ENCODE peak calls at places on chromosomes 3 and 15, in five cellular contexts. L is SJCRH30, Z is left lung, P is right cardiac atrium, J is A549. H is an unnamed sample.

GRCh38 chr3:41026394-41027177 is 172.7 kb upstream of the CTNNB1 start:
- DNase-seq in L (peak; percentile 79), Z (no peak), P (peak; percentile 89), J (peak; percentile 11), H (peak; percentile 82)

GRCh38 chr15:69974321-69974720 is 123.4 kb downstream of the TLE3 start:
- DNase-seq in L (peak; percentile 49), Z (no peak), P (no peak), J (no peak), H (no peak)

GRCh38 chr15:100457201-100457600 is 71.5 kb downstream of the CERS3 start:
- DNase-seq in L (no peak), Z (no peak), P (no peak), J (no peak), H (no peak)

GRCh38 chr3:42025388-42026138 is 63.7 kb upstream of the ULK4 start:
- DNase-seq in L (peak; percentile 87), Z (peak; percentile 83), P (peak; percentile 93), J (peak; percentile 54), H (peak; percentile 94)

GRCh38 chr3:45145681-45146614 is at the start of gene CDCP1:
- DNase-seq in L (no peak), Z (peak; percentile 85), P (no peak), J (peak; percentile 24), H (peak; percentile 85)

GRCh38 chr3:124625084-124625483 is 105.2 kb upstream of the UMPS start:
- DNase-seq in L (no peak), Z (no peak), P (no peak), J (no peak), H (no peak)

GRCh38 chr3:171393032-171393744 is 67.0 kb downstream of the TNIK start:
- DNase-seq in L (peak; percentile 94), Z (no peak), P (no peak), J (no peak), H (no peak)

GRCh38 chr3:134874737-134875413 is 79.8 kb downstream of the EPHB1 start:
- DNase-seq in L (peak; percentile 41), Z (no peak), P (no peak), J (no peak), H (no peak)

GRCh38 chr3:194296448-194296831 is 54.7 kb downstream of the CPN2 start:
- DNase-seq in L (no peak), Z (no peak), P (peak; percentile 65), J (peak; percentile 50), H (peak; percentile 90)

GRCh38 chr3:161295325-161295724 is 74.2 kb downstream of the NMD3 start:
- DNase-seq in L (peak; percentile 23), Z (no peak), P (no peak), J (no peak), H (no peak)

GRCh38 chr15:76310470-76311070 is 699 bp downstream of the ETFA start:
- DNase-seq in L (no peak), Z (no peak), P (no peak), J (peak; percentile 46), H (no peak)

GRCh38 chr3:8307545-8308110 is 194.0 kb upstream of the LMCD1 start:
- DNase-seq in L (no peak), Z (no peak), P (no peak), J (no peak), H (no peak)

GRCh38 chr15:25450163-25450562 is 11.3 kb upstream of the UBE3A start:
- DNase-seq in L (no peak), Z (no peak), P (no peak), J (no peak), H (no peak)
- H3K9me3 ChIP-seq in L (peaks cover 13% of the 10 kb centered on the region), Z (no peaks in the 10 kb centered on the region), P (no peaks in the 10 kb centered on the region), J (peaks cover 6% of the 10 kb centered on the region), H (no peaks in the 10 kb centered on the region)

GRCh38 chr15:23532019-23532418 is 33.5 kb upstream of the MKRN3 start:
- DNase-seq in L (no peak), Z (no peak), P (no peak), J (no peak), H (no peak)
- H3K9me3 ChIP-seq in L (no peaks in the 10 kb centered on the region), Z (no peaks in the 10 kb centered on the region), P (peaks cover 2% of the 10 kb centered on the region), J (no peaks in the 10 kb centered on the region), H (no peaks in the 10 kb centered on the region)

DNA sequence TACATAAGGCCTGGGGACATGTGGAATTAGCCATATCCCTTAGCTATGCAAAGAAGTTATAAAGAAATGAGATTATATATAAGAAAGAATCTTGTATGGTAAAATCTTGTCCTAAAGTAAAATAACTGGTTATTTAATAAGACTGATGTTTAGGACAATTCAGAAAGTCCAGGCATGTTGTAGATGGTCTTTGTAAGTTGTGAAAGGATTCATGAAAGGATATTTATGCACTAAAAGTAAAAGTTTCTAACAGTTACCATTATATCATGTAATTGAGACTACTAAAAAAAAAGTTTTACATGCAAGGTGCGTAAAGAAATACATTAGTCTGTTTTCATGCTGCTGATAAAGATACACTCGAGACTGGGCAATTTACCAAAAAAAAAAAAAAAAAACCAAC is 146.3 kb downstream of the FMN1 start:
- DNase-seq in L (no peak), Z (no peak), P (no peak), J (no peak), H (no peak)
- H3K9me3 ChIP-seq in L (peaks cover 31% of the 10 kb centered on the region), Z (no peaks in the 10 kb centered on the region), P (peaks cover 1% of the 10 kb centered on the region), J (peaks cover 30% of the 10 kb centered on the region), H (peaks cover 7% of the 10 kb centered on the region)

GRCh38 chr3:197562398-197563251 is 6.9 kb upstream of the BDH1 start:
- DNase-seq in L (no peak), Z (no peak), P (no peak), J (no peak), H (no peak)
- H3K9me3 ChIP-seq in L (peaks cover 22% of the 10 kb centered on the region), Z (no peaks in the 10 kb centered on the region), P (no peaks in the 10 kb centered on the region), J (peaks cover 16% of the 10 kb centered on the region), H (no peaks in the 10 kb centered on the region)

DNA sequence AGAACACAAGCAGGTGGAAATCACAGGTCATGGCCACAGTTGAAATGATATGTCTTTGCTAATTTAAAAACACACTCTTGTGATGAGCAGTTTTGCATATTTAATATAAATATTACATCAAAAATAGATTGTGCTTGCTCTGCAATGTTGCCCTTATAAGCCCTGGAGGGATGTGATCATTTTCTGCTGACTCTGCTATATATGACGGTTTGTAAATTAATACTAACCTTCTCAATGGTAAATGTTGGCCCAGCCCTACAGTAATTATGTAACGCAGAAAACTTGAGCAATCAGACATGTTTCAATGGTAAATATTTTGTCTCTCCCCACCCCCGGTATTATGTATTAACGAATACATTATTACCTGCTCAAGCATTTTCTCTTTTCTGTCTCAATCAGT is 359.5 kb upstream of the CNTN6 start:
- DNase-seq in L (no peak), Z (no peak), P (no peak), J (no peak), H (no peak)
- H3K9me3 ChIP-seq in L (no peaks in the 10 kb centered on the region), Z (no peaks in the 10 kb centered on the region), P (no peaks in the 10 kb centered on the region), J (no peaks in the 10 kb centered on the region), H (no peaks in the 10 kb centered on the region)

GRCh38 chr15:25066708-25067107 is 111.9 kb downstream of the SNRPN start:
- DNase-seq in L (no peak), Z (no peak), P (no peak), J (no peak), H (peak; percentile 57)

GRCh38 chr15:25070357-25070963 is 115.7 kb downstream of the SNRPN start:
- DNase-seq in L (no peak), Z (no peak), P (no peak), J (no peak), H (peak; percentile 25)

GRCh38 chr15:25065876-25066275 is 111.1 kb downstream of the SNRPN start:
- DNase-seq in L (no peak), Z (no peak), P (no peak), J (no peak), H (peak; percentile 39)

GRCh38 chr15:25067725-25068309 is 113.0 kb downstream of the SNRPN start:
- DNase-seq in L (no peak), Z (no peak), P (no peak), J (no peak), H (peak; percentile 8)

GRCh38 chr15:25068696-25069095 is 113.9 kb downstream of the SNRPN start:
- DNase-seq in L (no peak), Z (no peak), P (no peak), J (no peak), H (peak; percentile 17)
- H3K9me3 ChIP-seq in L (peaks cover 14% of the 10 kb centered on the region), Z (peaks cover 31% of the 10 kb centered on the region), P (peaks cover 93% of the 10 kb centered on the region), J (peaks cover 84% of the 10 kb centered on the region), H (peaks cover 92% of the 10 kb centered on the region)

H was measured in kidney.